ENCODE peak calls at places on chromosomes 6 and 20, in four cellular contexts. One of them, this sample, is unnamed.

GRCh38 chr6:169252805-169253189 is 849 bp downstream of the THBS2 start:
- DNase-seq in Peyer's patch: no peak
- DNase-seq in tibial artery: no peak
- DNase-seq in left ventricle myocardium inferior: no peak
- DNase-seq in this sample: no peak

GRCh38 chr6:89596484-89596883 is 42.1 kb downstream of the LYRM2 start:
- DNase-seq in left ventricle myocardium inferior: no peak
- DNase-seq in tibial artery: no peak
- DNase-seq in Peyer's patch: no peak
- DNase-seq in this sample: no peak

GRCh38 chr20:57391439-57392129 is 388 bp downstream of the RBM38 start:
- DNase-seq in Peyer's patch: no peak
- DNase-seq in left ventricle myocardium inferior: no peak
- DNase-seq in tibial artery: no peak
- DNase-seq in this sample: no peak

GRCh38 chr6:119261944-119262284 is 87.6 kb downstream of the MAN1A1 start:
- DNase-seq in tibial artery: no peak
- DNase-seq in Peyer's patch: no peak
- DNase-seq in left ventricle myocardium inferior: no peak
- DNase-seq in this sample: no peak

GRCh38 chr6:149246691-149247384 is 70.7 kb upstream of the TAB2 start:
- DNase-seq in tibial artery: no peak
- DNase-seq in left ventricle myocardium inferior: no peak
- DNase-seq in Peyer's patch: peak; percentile 66
- DNase-seq in this sample: peak; percentile 68

GRCh38 chr20:9977629-9978028 is 57.2 kb upstream of the ANKEF1 start:
- DNase-seq in left ventricle myocardium inferior: no peak
- DNase-seq in Peyer's patch: no peak
- DNase-seq in tibial artery: no peak
- DNase-seq in this sample: no peak

GRCh38 chr6:165090206-165090605 is 219.2 kb downstream of the C6orf118 start:
- DNase-seq in left ventricle myocardium inferior: no peak
- DNase-seq in Peyer's patch: no peak
- DNase-seq in tibial artery: no peak
- DNase-seq in this sample: no peak

GRCh38 chr6:139290787-139291294 is 957 bp downstream of the TXLNB start:
- DNase-seq in Peyer's patch: peak; percentile 43
- DNase-seq in left ventricle myocardium inferior: no peak
- DNase-seq in tibial artery: peak; percentile 29
- DNase-seq in this sample: peak; percentile 68

GRCh38 chr6:52643158-52643557 is 27.8 kb upstream of the TMEM14A start:
- DNase-seq in tibial artery: no peak
- DNase-seq in left ventricle myocardium inferior: no peak
- DNase-seq in Peyer's patch: no peak
- DNase-seq in this sample: no peak

GRCh38 chr6:11050735-11051134 is 6.6 kb upstream of the ELOVL2 start:
- DNase-seq in tibial artery: no peak
- DNase-seq in Peyer's patch: no peak
- DNase-seq in left ventricle myocardium inferior: no peak
- DNase-seq in this sample: no peak

GRCh38 chr6:162363757-162364156 is 363.8 kb downstream of the PRKN start:
- DNase-seq in left ventricle myocardium inferior: no peak
- DNase-seq in tibial artery: no peak
- DNase-seq in Peyer's patch: no peak
- DNase-seq in this sample: no peak

GRCh38 chr6:43806041-43806757 is 36.2 kb downstream of the VEGFA start:
- DNase-seq in tibial artery: no peak
- DNase-seq in Peyer's patch: no peak
- DNase-seq in left ventricle myocardium inferior: no peak
- DNase-seq in this sample: no peak

GRCh38 chr6:117008618-117009017 is 131.6 kb downstream of the RFX6 start:
- DNase-seq in left ventricle myocardium inferior: no peak
- DNase-seq in tibial artery: no peak
- DNase-seq in Peyer's patch: no peak
- DNase-seq in this sample: peak; percentile 26

GRCh38 chr6:136550330-136551071 is at the start of gene MAP7:
- DNase-seq in left ventricle myocardium inferior: peak; percentile 51
- DNase-seq in Peyer's patch: peak; percentile 45
- DNase-seq in tibial artery: peak; percentile 28
- DNase-seq in this sample: peak; percentile 61

GRCh38 chr6:157481865-157482249 is 100.9 kb downstream of the ZDHHC14 start:
- DNase-seq in left ventricle myocardium inferior: no peak
- DNase-seq in Peyer's patch: no peak
- DNase-seq in tibial artery: no peak
- DNase-seq in this sample: no peak

GRCh38 chr6:85669735-85670194 is 27.1 kb upstream of the SYNCRIP start:
- DNase-seq in Peyer's patch: peak; percentile 18
- DNase-seq in tibial artery: no peak
- DNase-seq in left ventricle myocardium inferior: no peak
- DNase-seq in this sample: peak; percentile 63

GRCh38 chr6:7112741-7113313 is 5.1 kb downstream of the RREB1 start:
- DNase-seq in Peyer's patch: peak; percentile 67
- DNase-seq in tibial artery: no peak
- DNase-seq in left ventricle myocardium inferior: no peak
- DNase-seq in this sample: peak; percentile 51

GRCh38 chr6:143569035-143569434 is 57.5 kb upstream of the FUCA2 start:
- DNase-seq in tibial artery: no peak
- DNase-seq in left ventricle myocardium inferior: no peak
- DNase-seq in Peyer's patch: no peak
- DNase-seq in this sample: no peak

GRCh38 chr6:76578746-76579145 is 506.3 kb upstream of the IMPG1 start:
- DNase-seq in tibial artery: no peak
- DNase-seq in Peyer's patch: no peak
- DNase-seq in left ventricle myocardium inferior: no peak
- DNase-seq in this sample: no peak

GRCh38 chr6:157552956-157553485 is 172.0 kb downstream of the ZDHHC14 start:
- DNase-seq in tibial artery: no peak
- DNase-seq in Peyer's patch: no peak
- DNase-seq in left ventricle myocardium inferior: no peak
- DNase-seq in this sample: no peak

GRCh38 chr6:114342826-114343781 is at the start of gene HS3ST5:
- DNase-seq in left ventricle myocardium inferior: no peak
- DNase-seq in Peyer's patch: no peak
- DNase-seq in tibial artery: no peak
- DNase-seq in this sample: peak; percentile 43

GRCh38 chr6:54981276-54981609 is 134.7 kb downstream of the FAM83B start:
- DNase-seq in left ventricle myocardium inferior: no peak
- DNase-seq in tibial artery: no peak
- DNase-seq in Peyer's patch: no peak
- DNase-seq in this sample: no peak

GRCh38 chr6:124962617-124963415 is 579 bp downstream of the RNF217 start:
- DNase-seq in Peyer's patch: no peak
- DNase-seq in left ventricle myocardium inferior: peak; percentile 33
- DNase-seq in tibial artery: peak; percentile 36
- DNase-seq in this sample: peak; percentile 16

GRCh38 chr6:87336367-87336766 is 7.3 kb upstream of the GJB7 start:
- DNase-seq in tibial artery: no peak
- DNase-seq in left ventricle myocardium inferior: no peak
- DNase-seq in Peyer's patch: no peak
- DNase-seq in this sample: no peak

GRCh38 chr6:80425089-80425823 is 318.8 kb downstream of the BCKDHB start:
- DNase-seq in Peyer's patch: no peak
- DNase-seq in tibial artery: no peak
- DNase-seq in left ventricle myocardium inferior: no peak
- DNase-seq in this sample: no peak

GRCh38 chr6:37041521-37041920 is 36.1 kb downstream of the FGD2 start:
- DNase-seq in tibial artery: no peak
- DNase-seq in Peyer's patch: no peak
- DNase-seq in left ventricle myocardium inferior: no peak
- DNase-seq in this sample: no peak

GRCh38 chr6:21595265-21595950 is 1.9 kb downstream of the SOX4 start:
- DNase-seq in Peyer's patch: no peak
- DNase-seq in left ventricle myocardium inferior: peak; percentile 29
- DNase-seq in tibial artery: no peak
- DNase-seq in this sample: peak; percentile 70

GRCh38 chr20:35260426-35260825 is 17.5 kb downstream of the MMP24OS start:
- DNase-seq in left ventricle myocardium inferior: no peak
- DNase-seq in tibial artery: no peak
- DNase-seq in Peyer's patch: no peak
- DNase-seq in this sample: no peak

GRCh38 chr20:17960927-17961599 is 7.5 kb downstream of the SNX5 start:
- DNase-seq in tibial artery: no peak
- DNase-seq in Peyer's patch: no peak
- DNase-seq in left ventricle myocardium inferior: peak; percentile 67
- DNase-seq in this sample: no peak

GRCh38 chr6:97674802-97675201 is 391.8 kb upstream of the MMS22L start:
- DNase-seq in Peyer's patch: no peak
- DNase-seq in tibial artery: no peak
- DNase-seq in left ventricle myocardium inferior: no peak
- DNase-seq in this sample: no peak

GRCh38 chr20:24160563-24161355 is 172.2 kb upstream of the GGTLC1 start:
- DNase-seq in left ventricle myocardium inferior: peak; percentile 22
- DNase-seq in tibial artery: peak; percentile 60
- DNase-seq in Peyer's patch: no peak
- DNase-seq in this sample: no peak

GRCh38 chr20:53623454-53624206 is 30.0 kb upstream of the ZNF217 start:
- DNase-seq in tibial artery: peak; percentile 83
- DNase-seq in left ventricle myocardium inferior: peak; percentile 56
- DNase-seq in Peyer's patch: peak; percentile 52
- DNase-seq in this sample: peak; percentile 44
- TF ChIP-seq CTCF in tibial artery: no peak
- TF ChIP-seq CTCF in left ventricle myocardium inferior: no peak
- TF ChIP-seq CTCF in Peyer's patch: no peak
- TF ChIP-seq CTCF in this sample: no peak

GRCh38 chr20:41047279-41047974 is 18.8 kb downstream of the TOP1 start:
- DNase-seq in Peyer's patch: no peak
- DNase-seq in tibial artery: no peak
- DNase-seq in left ventricle myocardium inferior: no peak
- DNase-seq in this sample: no peak

GRCh38 chr20:41045680-41046079 is 17.1 kb downstream of the TOP1 start:
- DNase-seq in Peyer's patch: no peak
- DNase-seq in tibial artery: no peak
- DNase-seq in left ventricle myocardium inferior: no peak
- DNase-seq in this sample: no peak

GRCh38 chr20:41047975-41048305 is 19.3 kb downstream of the TOP1 start:
- DNase-seq in Peyer's patch: no peak
- DNase-seq in left ventricle myocardium inferior: no peak
- DNase-seq in tibial artery: no peak
- DNase-seq in this sample: no peak

GRCh38 chr20:41048475-41049242 is 20.0 kb downstream of the TOP1 start:
- DNase-seq in tibial artery: no peak
- DNase-seq in left ventricle myocardium inferior: no peak
- DNase-seq in Peyer's patch: no peak
- DNase-seq in this sample: no peak

DNA sequence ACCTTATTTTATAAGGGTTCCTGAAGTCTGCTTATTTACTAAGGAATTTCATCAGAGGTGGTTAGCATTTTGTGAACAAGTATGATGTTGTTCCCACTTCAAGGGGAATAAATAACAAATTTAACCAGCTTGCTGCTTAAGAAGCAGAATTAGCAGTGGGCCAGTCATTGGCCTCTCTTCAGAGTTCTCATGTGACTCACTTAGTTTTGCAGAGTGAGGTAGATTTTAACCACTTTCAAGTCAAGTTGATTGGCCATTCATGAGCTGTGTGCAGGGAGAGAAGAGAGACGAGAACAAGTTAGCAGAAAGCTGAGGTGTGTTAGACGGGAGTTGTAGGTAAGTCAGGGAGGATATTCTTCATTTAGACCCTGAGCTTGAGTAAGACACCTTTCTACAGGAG is 18.1 kb downstream of the TOP1 start:
- DNase-seq in left ventricle myocardium inferior: no peak
- DNase-seq in tibial artery: no peak
- DNase-seq in Peyer's patch: no peak
- DNase-seq in this sample: no peak
- H3K4me3 ChIP-seq in left ventricle myocardium inferior: no peak overlapping the region
- H3K4me3 ChIP-seq in tibial artery: no peak overlapping the region
- H3K4me3 ChIP-seq in Peyer's patch: no peak overlapping the region
- H3K4me3 ChIP-seq in this sample: no peak overlapping the region

GRCh38 chr6:27287751-27288135 is 24.3 kb downstream of the POM121L2 start:
- DNase-seq in tibial artery: no peak
- DNase-seq in left ventricle myocardium inferior: no peak
- DNase-seq in Peyer's patch: no peak
- DNase-seq in this sample: no peak

GRCh38 chr6:27290065-27290849 is 21.8 kb downstream of the POM121L2 start:
- DNase-seq in Peyer's patch: no peak
- DNase-seq in left ventricle myocardium inferior: no peak
- DNase-seq in tibial artery: no peak
- DNase-seq in this sample: no peak

GRCh38 chr6:27286141-27286540 is 25.9 kb downstream of the POM121L2 start:
- DNase-seq in left ventricle myocardium inferior: no peak
- DNase-seq in Peyer's patch: no peak
- DNase-seq in tibial artery: no peak
- DNase-seq in this sample: no peak

GRCh38 chr6:27290850-27291208 is 21.2 kb downstream of the POM121L2 start:
- DNase-seq in Peyer's patch: no peak
- DNase-seq in left ventricle myocardium inferior: no peak
- DNase-seq in tibial artery: no peak
- DNase-seq in this sample: no peak

DNA sequence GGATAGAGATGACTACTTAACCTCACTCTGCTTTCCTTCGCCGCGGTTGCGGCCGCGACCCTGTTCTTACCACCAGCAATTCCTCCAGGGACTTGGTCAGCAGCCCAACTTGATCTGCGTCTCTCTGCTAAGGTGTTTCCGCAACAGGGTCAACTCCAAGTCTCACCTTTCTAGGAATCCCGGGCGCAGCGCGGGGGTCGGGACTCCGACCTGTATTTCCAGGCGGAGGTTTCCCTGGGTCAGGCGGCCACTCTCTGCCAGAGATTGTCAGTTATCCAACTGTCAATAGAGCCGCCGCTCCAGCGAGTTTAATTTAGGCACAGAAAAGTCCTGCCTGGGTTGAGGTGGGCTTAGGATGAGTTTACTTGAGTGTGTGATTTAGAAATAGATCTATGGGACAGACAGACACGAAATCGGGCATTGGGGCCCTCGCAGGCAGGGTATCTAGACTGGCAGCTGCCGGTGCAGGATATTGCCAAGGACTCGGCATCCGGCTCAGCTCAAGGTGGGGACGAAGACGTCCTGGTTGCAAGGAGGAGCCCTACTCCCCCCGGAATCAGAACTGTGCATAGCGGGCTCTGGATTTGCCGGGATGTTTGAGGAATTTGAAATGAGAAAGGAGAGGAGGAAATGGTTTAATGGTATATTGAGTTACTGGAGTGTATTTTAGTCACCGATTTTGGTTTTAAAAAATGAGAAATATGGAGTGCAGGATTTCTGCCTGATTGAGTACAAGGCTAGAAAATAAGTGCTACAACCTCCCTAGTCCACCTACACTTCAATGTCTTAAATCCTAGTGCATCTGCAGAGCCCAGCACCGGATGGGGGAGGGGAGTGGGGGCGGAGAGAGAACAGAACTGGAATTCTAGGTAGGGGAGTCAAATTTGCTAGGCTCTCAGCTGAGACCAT is 23.7 kb downstream of the POM121L2 start:
- DNase-seq in Peyer's patch: no peak
- DNase-seq in tibial artery: no peak
- DNase-seq in left ventricle myocardium inferior: no peak
- DNase-seq in this sample: no peak
- H3K27me3 ChIP-seq in Peyer's patch: peaks cover 43% of the 10 kb centered on the region
- H3K27me3 ChIP-seq in tibial artery: peaks cover 94% of the 10 kb centered on the region
- H3K27me3 ChIP-seq in left ventricle myocardium inferior: peaks cover 100% of the 10 kb centered on the region
- H3K27me3 ChIP-seq in this sample: no peaks in the 10 kb centered on the region

GRCh38 chr20:5885866-5886265 is 64.5 kb downstream of the TRMT6 start:
- DNase-seq in Peyer's patch: no peak
- DNase-seq in tibial artery: no peak
- DNase-seq in left ventricle myocardium inferior: no peak
- DNase-seq in this sample: no peak
- TF ChIP-seq CTCF in Peyer's patch: no peak
- TF ChIP-seq CTCF in tibial artery: no peak
- TF ChIP-seq CTCF in left ventricle myocardium inferior: no peak
- TF ChIP-seq CTCF in this sample: no peak

GRCh38 chr20:51486197-51487005 is 56.1 kb downstream of the NFATC2 start:
- DNase-seq in tibial artery: no peak
- DNase-seq in Peyer's patch: no peak
- DNase-seq in left ventricle myocardium inferior: no peak
- DNase-seq in this sample: no peak
- H3K4me3 ChIP-seq in tibial artery: no peak overlapping the region
- H3K4me3 ChIP-seq in Peyer's patch: no peak overlapping the region
- H3K4me3 ChIP-seq in left ventricle myocardium inferior: no peak overlapping the region
- H3K4me3 ChIP-seq in this sample: no peak overlapping the region